ENCODE peak calls at places on chromosome 4, in eight cellular contexts. R is heart right ventricle; C is endodermal cell; L is CD4-positive, alpha-beta memory T cell; S is CD8-positive, alpha-beta memory T cell; O is breast epithelium; P is neuronal stem cell; V is A549. D is an unnamed sample. For H3K9me3 and H3K4me1, the result is how much of the 10 kb centered on the place peaks cover.

GRCh38 chr4:148447672-148448071 is 5.5 kb upstream of the NR3C2 start:
- DNase-seq in O (no peak), L (peak), R (no peak), C (no peak), V (no peak), P (no peak), S (peak), D (no peak)

GRCh38 chr4:56648245-56649151 is 32.6 kb downstream of the HOPX start:
- DNase-seq in S (no peak), C (no peak), R (no peak), L (no peak), P (no peak), O (no peak), V (no peak), D (no peak)

GRCh38 chr4:112881842-112882241 is 167.6 kb upstream of the ANK2 start:
- DNase-seq in V (no peak), O (no peak), C (peak), R (no peak), L (no peak), P (no peak), S (no peak), D (no peak)

GRCh38 chr4:87213425-87213824 is 7.0 kb downstream of the KLHL8 start:
- DNase-seq in P (no peak), C (no peak), S (no peak), V (no peak), O (no peak), R (no peak), L (no peak), D (no peak)

GRCh38 chr4:10832989-10833635 is 148.5 kb upstream of the CLNK start:
- DNase-seq in V (no peak), L (no peak), P (no peak), C (no peak), O (no peak), S (no peak), R (no peak), D (no peak)

GRCh38 chr4:3388461-3389185 is 53.1 kb upstream of the HGFAC start:
- DNase-seq in O (no peak), C (peak), L (no peak), V (no peak), P (no peak), R (peak), S (no peak), D (no peak)

GRCh38 chr4:148834804-148835598 is 392.8 kb upstream of the NR3C2 start:
- DNase-seq in S (no peak), L (no peak), R (no peak), O (no peak), V (peak), C (no peak), P (no peak), D (no peak)

GRCh38 chr4:3302164-3302785 is 9.5 kb downstream of the RGS12 start:
- DNase-seq in V (no peak), L (peak), R (no peak), S (peak), C (peak), P (no peak), O (no peak), D (no peak)

GRCh38 chr4:173074501-173074946 is 94.1 kb upstream of the GALNT7 start:
- DNase-seq in O (no peak), L (no peak), C (peak), R (no peak), P (peak), S (no peak), V (peak), D (no peak)

GRCh38 chr4:74764119-74764518 is 30.2 kb downstream of the BTC start:
- DNase-seq in V (no peak), C (no peak), L (no peak), S (no peak), O (no peak), P (no peak), R (no peak), D (no peak)

DNA sequence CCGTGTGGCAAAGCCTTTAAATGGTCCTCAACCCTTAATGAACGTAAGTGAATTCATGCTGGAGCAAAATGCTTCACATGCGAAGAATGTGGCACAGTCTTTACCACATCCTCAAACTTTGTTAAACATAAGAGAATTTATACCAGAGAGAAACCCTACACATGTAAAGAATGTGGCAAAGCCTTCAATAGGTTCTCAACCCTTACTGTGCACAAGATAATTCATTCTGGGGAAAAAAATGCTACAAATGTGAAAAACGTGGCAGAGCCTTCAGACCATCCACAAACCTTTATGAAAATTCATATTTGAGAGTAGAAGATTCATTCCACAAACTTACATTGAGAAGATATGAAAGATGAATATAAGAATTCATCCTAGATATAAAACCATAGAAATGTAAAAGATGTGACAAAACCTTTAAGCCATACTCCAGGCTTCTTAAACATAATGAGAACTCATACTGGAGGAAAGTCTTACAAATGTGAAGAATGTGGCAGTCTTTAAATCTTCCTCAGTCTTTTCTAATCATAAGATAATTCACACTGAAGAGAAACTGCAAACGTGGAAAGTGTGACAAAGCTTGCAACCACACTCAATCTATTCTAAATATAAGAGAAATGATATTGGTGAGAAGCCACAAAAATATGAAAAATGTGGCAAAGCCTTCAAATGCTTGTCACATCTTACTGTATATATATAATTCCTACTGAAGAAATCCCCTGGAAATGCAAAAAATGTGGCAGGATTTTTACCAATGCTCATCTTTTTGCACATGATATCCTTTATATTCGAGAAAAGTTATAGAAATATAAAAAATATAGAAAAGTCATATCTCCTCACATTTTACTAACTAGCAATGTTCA is 36.9 kb downstream of the ZNF141 start:
- DNase-seq in P (no peak), C (no peak), V (no peak), S (no peak), O (no peak), R (no peak), L (no peak), D (no peak)
- H3K9me3 ChIP-seq in P (half or more), C (half or more), V (half or more), S (half or more), O (half or more), R (half or more), L (under half), D (half or more)

DNA sequence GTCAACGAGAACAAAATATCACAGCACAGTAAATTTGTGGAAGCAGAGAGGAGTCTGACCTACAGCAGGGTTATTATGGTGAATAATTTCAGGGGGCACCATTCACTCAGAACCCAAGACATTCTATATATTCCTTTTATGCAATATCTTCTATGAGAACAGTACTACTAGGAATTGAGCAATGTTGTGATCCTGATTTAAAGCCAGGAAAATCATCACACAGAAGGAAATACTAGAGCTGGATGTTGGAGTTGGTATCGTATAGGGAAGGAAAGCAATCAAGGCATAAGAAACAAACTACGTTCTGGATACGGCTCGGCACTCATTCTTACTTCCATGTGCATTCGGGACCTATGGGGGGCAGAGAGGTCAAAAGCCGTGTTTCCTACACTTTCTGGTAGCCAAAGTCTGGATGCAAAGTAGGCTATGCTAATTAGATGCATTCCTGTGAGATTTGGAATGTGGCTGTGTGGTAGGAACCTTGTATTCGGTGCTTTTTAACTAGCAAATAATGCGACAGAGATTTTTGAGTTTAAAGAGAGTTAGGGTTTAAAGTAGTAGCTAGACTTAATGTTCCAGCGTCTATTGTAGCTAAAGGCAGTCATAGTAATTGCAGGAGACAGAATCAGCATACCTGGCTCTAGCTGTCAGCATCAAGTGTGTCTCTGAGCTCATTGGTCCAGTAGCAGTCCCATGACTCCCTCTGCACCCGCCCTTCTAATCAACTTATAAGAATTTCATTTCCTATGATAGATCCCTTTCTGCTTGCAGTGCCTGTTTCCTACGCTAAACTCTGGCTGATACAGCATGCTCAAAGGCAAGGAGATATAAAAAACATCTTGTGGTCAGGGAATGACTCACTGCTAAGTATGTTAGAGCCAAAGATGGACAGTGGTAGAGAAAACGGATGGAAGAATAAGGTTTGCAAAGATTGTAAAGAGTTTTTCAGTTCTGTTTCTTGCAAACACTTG is 43.3 kb upstream of the PDGFC start:
- DNase-seq in L (no peak), C (peak), V (no peak), R (no peak), S (no peak), O (no peak), P (no peak), D (no peak)
- H3K4me3 ChIP-seq in L (no peak), C (no peak), V (no peak), R (no peak), S (no peak), O (no peak), P (no peak), D (no peak)

DNA sequence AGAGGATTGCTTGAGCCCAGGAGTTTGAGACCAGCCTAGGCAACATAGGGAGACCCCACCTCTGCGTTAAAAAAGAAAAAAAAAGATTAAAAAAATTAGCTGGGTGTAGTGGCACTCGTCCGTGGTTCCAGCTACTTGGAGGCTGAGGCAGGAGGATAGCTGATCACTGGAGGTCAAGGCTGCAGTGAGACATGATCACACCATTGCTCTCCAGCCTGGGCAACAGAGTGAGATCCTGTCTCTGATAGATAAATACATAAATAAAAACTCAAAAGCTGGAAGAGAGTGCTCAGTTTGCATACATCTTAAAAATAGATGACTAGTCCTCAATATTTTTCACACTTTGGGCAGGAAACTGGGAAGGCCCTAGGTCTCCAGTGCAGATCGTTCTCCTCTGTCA is 54.1 kb downstream of the TMEM131L start:
- DNase-seq in L (no peak), P (no peak), R (no peak), V (no peak), O (no peak), C (no peak), S (no peak), D (no peak)
- H3K4me1 ChIP-seq in L (half or more), P (under half), R (half or more), V (under half), O (under half), C (under half), S (half or more), D (under half)

DNA sequence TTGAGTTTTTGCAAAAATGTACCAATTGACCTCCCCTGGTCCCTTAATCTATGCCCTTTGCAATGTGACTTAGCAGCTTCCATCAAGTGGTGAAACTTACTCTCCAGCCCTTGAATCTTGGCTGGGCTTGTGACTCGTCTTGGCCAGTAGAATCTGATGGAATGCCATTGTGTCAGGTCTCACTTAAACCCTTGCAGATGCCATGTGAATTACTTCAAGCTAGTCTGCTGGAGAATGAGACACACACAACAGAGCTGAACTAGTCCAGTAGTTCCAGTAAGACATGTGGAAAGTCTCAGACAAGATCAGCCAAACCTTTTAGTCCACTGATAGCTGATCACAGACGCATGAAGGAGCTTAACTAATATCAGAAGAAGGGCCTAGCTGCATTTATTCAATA is 567.8 kb upstream of the CPEB2 start:
- DNase-seq in S (no peak), V (no peak), L (no peak), R (no peak), O (no peak), C (no peak), P (no peak), D (no peak)
- H3K9me3 ChIP-seq in S (under half), V (under half), L (under half), R (under half), O (under half), C (under half), P (under half), D (under half)

GRCh38 chr4:72031868-72032619 is at the start of gene NPFFR2:
- DNase-seq in S (no peak), O (no peak), V (no peak), L (no peak), C (peak), P (peak), R (peak), D (no peak)
- H3K4me3 ChIP-seq in S (no peak), O (peak), V (no peak), L (no peak), C (peak), P (no peak), R (no peak), D (no peak)

D was measured in esophagus squamous epithelium.